ENCODE peak calls at places on chromosomes 13 and 19, in eight cellular contexts. C, P, U, K, T, M, L and F are unnamed samples.

GRCh38 chr13:101751488-101751887 is 299.0 kb downstream of the ITGBL1 start:
- DNase-seq in P (no peak), U (peak), L (no peak), M (peak), K (peak), T (no peak), C (peak), F (no peak)

GRCh38 chr19:13012690-13013608 is 17.7 kb downstream of the NFIX start:
- DNase-seq in U (peak), C (peak), P (peak), L (peak), T (no peak), M (peak), K (peak), F (no peak)

GRCh38 chr13:21813844-21814243 is 143.0 kb downstream of the FGF9 start:
- DNase-seq in P (no peak), C (no peak), K (no peak), L (no peak), T (no peak), M (no peak), U (no peak), F (no peak)

GRCh38 chr13:75860935-75861334 is 224.8 kb downstream of the LMO7 start:
- DNase-seq in U (no peak), K (no peak), L (no peak), M (no peak), P (no peak), T (no peak), C (peak), F (no peak)

GRCh38 chr19:8310342-8311055 is 2.3 kb upstream of the CD320 start:
- DNase-seq in K (no peak), P (no peak), T (no peak), L (peak), M (no peak), U (no peak), C (no peak), F (no peak)

GRCh38 chr19:6373096-6373812 is 660 bp downstream of the ALKBH7 start:
- DNase-seq in M (peak), U (peak), L (peak), K (peak), P (peak), C (peak), T (peak), F (peak)

GRCh38 chr19:10334340-10335148 is 1.2 kb upstream of the RAVER1 start:
- DNase-seq in M (peak), C (peak), U (peak), T (peak), K (peak), P (peak), L (peak), F (peak)

GRCh38 chr13:75170321-75170720 is 311.6 kb downstream of the TBC1D4 start:
- DNase-seq in U (no peak), K (peak), M (no peak), C (no peak), T (no peak), P (no peak), L (no peak), F (no peak)

GRCh38 chr13:80727321-80727975 is 386.5 kb upstream of the SPRY2 start:
- DNase-seq in P (no peak), L (no peak), M (no peak), U (no peak), T (no peak), K (no peak), C (no peak), F (no peak)

GRCh38 chr13:106212436-106213010 is 322.9 kb downstream of the EFNB2 start:
- DNase-seq in C (no peak), L (no peak), M (no peak), U (no peak), T (no peak), K (no peak), P (no peak), F (no peak)

GRCh38 chr13:106619688-106620555 is 52.0 kb upstream of the ARGLU1 start:
- DNase-seq in C (peak), M (peak), U (no peak), P (peak), L (no peak), T (peak), K (peak), F (no peak)

GRCh38 chr13:61170791-61171330 is 244.8 kb downstream of the PCDH20 start:
- DNase-seq in P (peak), L (no peak), M (no peak), U (no peak), K (no peak), T (no peak), C (no peak), F (no peak)

GRCh38 chr19:35063940-35064818 is 22.7 kb downstream of the HPN start:
- DNase-seq in K (peak), P (no peak), U (no peak), L (no peak), T (peak), C (peak), M (peak), F (no peak)

GRCh38 chr19:10817291-10818038 is 18.5 kb downstream of the TMED1 start:
- DNase-seq in M (no peak), T (peak), C (peak), P (no peak), U (no peak), K (peak), L (peak), F (no peak)

GRCh38 chr19:1924320-1924961 is 16.5 kb upstream of the CSNK1G2 start:
- DNase-seq in M (no peak), K (no peak), L (no peak), T (no peak), U (peak), P (no peak), C (no peak), F (no peak)

GRCh38 chr13:112060431-112060830 is 6.5 kb upstream of the SOX1 start:
- DNase-seq in M (no peak), T (no peak), K (no peak), U (no peak), C (no peak), L (no peak), P (no peak), F (no peak)

GRCh38 chr13:71021810-71022422 is 845.1 kb downstream of the DACH1 start:
- DNase-seq in P (no peak), T (no peak), C (no peak), K (no peak), L (no peak), U (no peak), M (no peak), F (no peak)